ENCODE peak calls at places on chromosome 17, in ten cellular contexts. H is lung, E is C1 segment of cervical spinal cord, A is foreskin melanocyte, I is T-helper 22 cell, V is nucleus accumbens, B is HFFc6, M is posterior cingulate gyrus, G is cardiac fibroblast, F is left ventricle myocardium inferior. Q is an unnamed sample.

GRCh38 chr17:56707312-56708219 is 114.1 kb downstream of the NOG start:
- DNase-seq in H (no peak), A (no peak), V (no peak), B (no peak), I (no peak), G (peak; percentile 38), F (no peak), E (no peak), M (no peak), Q (no peak)

GRCh38 chr17:4584125-4584834 is at the start of gene SMTNL2:
- DNase-seq in G (no peak), V (no peak), B (no peak), F (peak; percentile 80), A (no peak), I (no peak), E (no peak), H (no peak), M (no peak), Q (peak; percentile 86)

GRCh38 chr17:78855561-78856165 is 15.0 kb upstream of the USP36 start:
- DNase-seq in V (no peak), H (no peak), G (no peak), M (no peak), B (no peak), E (no peak), I (no peak), F (no peak), A (no peak), Q (no peak)

GRCh38 chr17:82228278-82228841 is 482 bp upstream of the SLC16A3 start:
- DNase-seq in G (peak; percentile 26), M (no peak), F (peak; percentile 60), A (no peak), H (no peak), I (peak; percentile 38), V (no peak), B (no peak), E (no peak), Q (peak; percentile 75)

GRCh38 chr17:81487487-81488275 is 24.9 kb downstream of the ACTG1 start:
- DNase-seq in M (peak; percentile 93), I (peak; percentile 59), B (no peak), H (peak; percentile 75), G (peak; percentile 68), V (peak; percentile 26), A (no peak), F (peak; percentile 85), E (peak; percentile 45), Q (peak; percentile 93)

GRCh38 chr17:49315974-49316570 is 46.0 kb downstream of the ZNF652 start:
- DNase-seq in E (no peak), G (peak; percentile 47), H (no peak), M (no peak), A (no peak), B (peak; percentile 28), V (no peak), F (no peak), I (no peak), Q (no peak)

GRCh38 chr17:55334881-55335523 is 70.2 kb downstream of the HLF start:
- DNase-seq in V (no peak), B (no peak), M (no peak), E (no peak), A (no peak), F (no peak), I (no peak), G (no peak), H (no peak), Q (no peak)

GRCh38 chr17:44918006-44918405 is 2.7 kb upstream of the GFAP start:
- DNase-seq in E (no peak), I (no peak), F (no peak), A (no peak), G (no peak), V (no peak), H (no peak), M (no peak), B (no peak), Q (no peak)

GRCh38 chr17:14227052-14227451 is 9.6 kb downstream of the CDRT15 start:
- DNase-seq in A (no peak), M (no peak), H (no peak), V (no peak), I (no peak), B (no peak), E (no peak), G (no peak), F (no peak), Q (no peak)

GRCh38 chr17:63995626-63996025 is 2.5 kb upstream of the PRR29 start:
- DNase-seq in B (no peak), I (no peak), M (peak; percentile 22), F (peak; percentile 3), E (no peak), G (no peak), A (no peak), H (no peak), V (no peak), Q (no peak)

GRCh38 chr17:82909322-82909904 is 69.6 kb upstream of the ZNF750 start:
- DNase-seq in H (no peak), F (no peak), V (no peak), G (no peak), M (no peak), B (no peak), I (no peak), E (no peak), A (no peak), Q (no peak)

GRCh38 chr17:79365836-79366831 is 244.7 kb downstream of the RBFOX3 start:
- DNase-seq in B (no peak), F (no peak), V (no peak), G (no peak), H (no peak), A (no peak), M (peak; percentile 85), E (no peak), I (no peak), Q (no peak)

GRCh38 chr17:77303620-77304019 is 162.9 kb downstream of the SEC14L1 start:
- DNase-seq in I (no peak), H (no peak), E (no peak), A (no peak), M (no peak), F (no peak), B (no peak), V (no peak), G (peak; percentile 76), Q (no peak)

GRCh38 chr17:35796942-35797341 is 1.5 kb upstream of the MMP28 start:
- DNase-seq in V (no peak), A (no peak), M (no peak), F (no peak), G (no peak), B (no peak), E (no peak), I (no peak), H (no peak), Q (no peak)

GRCh38 chr17:20095366-20096080 is 86.4 kb downstream of the SPECC1 start:
- DNase-seq in B (peak; percentile 49), H (no peak), I (no peak), E (peak; percentile 84), G (peak; percentile 51), V (no peak), F (peak; percentile 79), M (peak; percentile 95), A (peak; percentile 44), Q (peak; percentile 85)

GRCh38 chr17:43356999-43357398 is 41.8 kb upstream of the ARL4D start:
- DNase-seq in E (no peak), H (no peak), M (no peak), G (peak; percentile 92), B (peak; percentile 96), V (no peak), F (no peak), I (no peak), A (no peak), Q (no peak)

GRCh38 chr17:42682400-42683384 is at the start of gene CNTNAP1:
- DNase-seq in G (peak; percentile 81), E (peak; percentile 48), A (no peak), B (peak; percentile 59), M (peak; percentile 94), F (peak; percentile 53), I (no peak), H (no peak), V (no peak), Q (peak; percentile 77)

GRCh38 chr17:2711608-2712299 is at the start of gene CLUH:
- DNase-seq in B (peak; percentile 94), V (peak; percentile 70), H (peak; percentile 97), G (peak; percentile 98), M (peak; percentile 98), F (peak; percentile 98), A (peak; percentile 96), E (peak; percentile 90), I (peak; percentile 91), Q (peak; percentile 99)

GRCh38 chr17:80835816-80836657 is 155.6 kb upstream of the CHMP6 start:
- DNase-seq in F (no peak), E (peak; percentile 51), H (no peak), I (no peak), V (no peak), B (no peak), A (no peak), G (no peak), M (peak; percentile 89), Q (no peak)

GRCh38 chr17:71441098-71441497 is 679.7 kb upstream of the SOX9 start:
- DNase-seq in I (no peak), B (peak; percentile 91), A (no peak), F (no peak), H (no peak), G (peak; percentile 89), V (no peak), M (no peak), E (no peak), Q (no peak)

GRCh38 chr17:68973098-68973929 is 18.1 kb upstream of the ABCA8 start:
- DNase-seq in A (no peak), M (no peak), V (no peak), I (no peak), H (no peak), G (no peak), B (no peak), F (no peak), E (no peak), Q (no peak)

GRCh38 chr17:78057113-78057740 is 71.3 kb downstream of the TMC6 start:
- DNase-seq in B (no peak), V (no peak), A (no peak), H (no peak), G (no peak), M (no peak), I (no peak), E (no peak), F (no peak), Q (no peak)

GRCh38 chr17:42913527-42913926 is 12.9 kb downstream of the G6PC1 start:
- DNase-seq in V (no peak), A (no peak), E (no peak), G (no peak), H (no peak), I (no peak), B (no peak), M (no peak), F (no peak), Q (no peak)

GRCh38 chr17:40450175-40450574 is 6.9 kb downstream of the IGFBP4 start:
- DNase-seq in M (no peak), I (no peak), B (no peak), F (no peak), A (no peak), H (no peak), E (no peak), V (no peak), G (peak; percentile 69), Q (peak; percentile 39)

GRCh38 chr17:80187090-80187489 is 17.3 kb downstream of the CARD14 start:
- DNase-seq in F (no peak), B (no peak), I (no peak), G (peak; percentile 57), A (no peak), E (no peak), V (no peak), H (no peak), M (no peak), Q (no peak)

GRCh38 chr17:13557077-13557476 is 44.7 kb downstream of the HS3ST3A1 start:
- DNase-seq in B (peak; percentile 81), H (no peak), G (peak; percentile 75), V (no peak), M (no peak), I (no peak), A (no peak), F (no peak), E (no peak), Q (no peak)

GRCh38 chr17:68152161-68152571 is 95.7 kb upstream of the AMZ2 start:
- DNase-seq in A (no peak), V (no peak), F (no peak), B (no peak), G (peak; percentile 3), M (no peak), H (no peak), E (no peak), I (no peak), Q (no peak)

GRCh38 chr17:33086041-33086440 is 94.4 kb downstream of the SPACA3 start:
- DNase-seq in B (no peak), H (no peak), M (no peak), I (no peak), F (no peak), V (no peak), G (no peak), A (no peak), E (no peak), Q (no peak)

Q was measured in left ventricle myocardium superior.